ENCODE peak calls at places on chromosomes 7 and 10, in four cellular contexts. One of them, this sample, is unnamed.
A peak's percentile ranks its signal among the peaks of the same experiment; 100 is the strongest.

GRCh38 chr10:86614853-86615252 is 39.5 kb upstream of the OPN4 start:
- DNase-seq in mesothelial cell of epicardium: no peak
- DNase-seq in AG04449: no peak
- DNase-seq in cardiac fibroblast: no peak
- DNase-seq in this sample: no peak

GRCh38 chr7:100785878-100786277 is 41.4 kb downstream of the EPHB4 start:
- DNase-seq in AG04449: no peak
- DNase-seq in cardiac fibroblast: no peak
- DNase-seq in mesothelial cell of epicardium: no peak
- DNase-seq in this sample: no peak

GRCh38 chr7:2894118-2894940 is 50.2 kb upstream of the GNA12 start:
- DNase-seq in cardiac fibroblast: no peak
- DNase-seq in AG04449: no peak
- DNase-seq in mesothelial cell of epicardium: no peak
- DNase-seq in this sample: no peak

GRCh38 chr7:128869138-128869943 is 6.7 kb downstream of the ATP6V1F start:
- DNase-seq in mesothelial cell of epicardium: no peak
- DNase-seq in AG04449: no peak
- DNase-seq in cardiac fibroblast: peak; percentile 25
- DNase-seq in this sample: peak; percentile 38

GRCh38 chr7:32594965-32595364 is 99.7 kb downstream of the AVL9 start:
- DNase-seq in mesothelial cell of epicardium: no peak
- DNase-seq in AG04449: no peak
- DNase-seq in cardiac fibroblast: peak; percentile 41
- DNase-seq in this sample: no peak

GRCh38 chr10:89663144-89663543 is 18.1 kb upstream of the PANK1 start:
- DNase-seq in AG04449: no peak
- DNase-seq in mesothelial cell of epicardium: no peak
- DNase-seq in cardiac fibroblast: no peak
- DNase-seq in this sample: no peak

GRCh38 chr10:69965086-69965485 is 87.6 kb upstream of the MACROH2A2 start:
- DNase-seq in cardiac fibroblast: no peak
- DNase-seq in AG04449: no peak
- DNase-seq in mesothelial cell of epicardium: no peak
- DNase-seq in this sample: no peak

GRCh38 chr7:142608630-142609029 is 140.6 kb upstream of the PRSS1 start:
- DNase-seq in cardiac fibroblast: no peak
- DNase-seq in AG04449: no peak
- DNase-seq in mesothelial cell of epicardium: no peak
- DNase-seq in this sample: no peak

GRCh38 chr10:103145046-103145445 is 48.0 kb downstream of the NT5C2 start:
- DNase-seq in AG04449: no peak
- DNase-seq in cardiac fibroblast: peak; percentile 68
- DNase-seq in mesothelial cell of epicardium: no peak
- DNase-seq in this sample: peak; percentile 42

GRCh38 chr7:70694357-70694908 is 437.5 kb upstream of the GALNT17 start:
- DNase-seq in AG04449: no peak
- DNase-seq in mesothelial cell of epicardium: no peak
- DNase-seq in cardiac fibroblast: peak; percentile 35
- DNase-seq in this sample: peak; percentile 26

GRCh38 chr7:67625257-67625713 is 628.7 kb downstream of the TYW1 start:
- DNase-seq in AG04449: peak; percentile 5
- DNase-seq in mesothelial cell of epicardium: peak; percentile 75
- DNase-seq in cardiac fibroblast: peak; percentile 44
- DNase-seq in this sample: peak; percentile 4

GRCh38 chr10:29757551-29758297 is 123.0 kb upstream of the SVIL start:
- DNase-seq in AG04449: no peak
- DNase-seq in cardiac fibroblast: peak; percentile 33
- DNase-seq in mesothelial cell of epicardium: no peak
- DNase-seq in this sample: peak; percentile 55

GRCh38 chr7:2444476-2444875 is 31.7 kb downstream of the GRIFIN start:
- DNase-seq in AG04449: peak; percentile 56
- DNase-seq in cardiac fibroblast: peak; percentile 72
- DNase-seq in mesothelial cell of epicardium: no peak
- DNase-seq in this sample: peak; percentile 71

GRCh38 chr10:77563638-77564270 is 73.9 kb downstream of the KCNMA1 start:
- DNase-seq in cardiac fibroblast: no peak
- DNase-seq in AG04449: no peak
- DNase-seq in mesothelial cell of epicardium: no peak
- DNase-seq in this sample: no peak

GRCh38 chr10:43136432-43136831 is 1.8 kb upstream of the CSGALNACT2 start:
- DNase-seq in AG04449: no peak
- DNase-seq in mesothelial cell of epicardium: no peak
- DNase-seq in cardiac fibroblast: no peak
- DNase-seq in this sample: no peak

GRCh38 chr10:109846832-109847231 is 76.5 kb downstream of the XPNPEP1 start:
- DNase-seq in mesothelial cell of epicardium: no peak
- DNase-seq in cardiac fibroblast: no peak
- DNase-seq in AG04449: no peak
- DNase-seq in this sample: no peak

GRCh38 chr7:22082553-22082885 is 136.8 kb upstream of the CDCA7L start:
- DNase-seq in AG04449: no peak
- DNase-seq in mesothelial cell of epicardium: no peak
- DNase-seq in cardiac fibroblast: no peak
- DNase-seq in this sample: no peak